ENCODE peak calls at places on chromosome 3, in six cellular contexts. F, Y, J, H, K and B are unnamed samples.

GRCh38 chr3:193563999-193564398 is 9.3 kb upstream of the ATP13A4 start:
- DNase-seq in F (no peak), Y (no peak), J (no peak), H (no peak), K (no peak), B (no peak)

GRCh38 chr3:58535531-58536500 is 1.2 kb downstream of the ACOX2 start:
- DNase-seq in F (no peak), Y (no peak), J (no peak), H (no peak), K (no peak), B (no peak)

GRCh38 chr3:125073506-125073905 is 17.7 kb upstream of the HEG1 start:
- DNase-seq in F (no peak), Y (no peak), J (no peak), H (no peak), K (no peak), B (no peak)

GRCh38 chr3:143269741-143270140 is 150.2 kb downstream of the CHST2 start:
- DNase-seq in F (no peak), Y (no peak), J (no peak), H (no peak), K (no peak), B (no peak)

GRCh38 chr3:81643721-81644120 is 117.7 kb downstream of the GBE1 start:
- DNase-seq in F (no peak), Y (no peak), J (peak), H (no peak), K (no peak), B (no peak)

GRCh38 chr3:94009612-94010011 is 18.8 kb downstream of the STX19 start:
- DNase-seq in F (no peak), Y (no peak), J (no peak), H (no peak), K (no peak), B (no peak)

GRCh38 chr3:176439729-176440128 is 757.6 kb downstream of the TBL1XR1 start:
- DNase-seq in F (no peak), Y (no peak), J (no peak), H (no peak), K (no peak), B (no peak)

GRCh38 chr3:141681390-141681780 is 56.7 kb upstream of the RNF7 start:
- DNase-seq in F (no peak), Y (no peak), J (no peak), H (no peak), K (no peak), B (no peak)

GRCh38 chr3:42658091-42658770 is 4.7 kb downstream of the ZBTB47 start:
- DNase-seq in F (peak), Y (no peak), J (no peak), H (no peak), K (no peak), B (no peak)

GRCh38 chr3:127785711-127786265 is 36.5 kb downstream of the MGLL start:
- DNase-seq in F (no peak), Y (no peak), J (no peak), H (no peak), K (no peak), B (no peak)

GRCh38 chr3:9064251-9064650 is 101.0 kb upstream of the RAD18 start:
- DNase-seq in F (no peak), Y (no peak), J (no peak), H (no peak), K (no peak), B (no peak)

GRCh38 chr3:155393316-155393715 is 99.8 kb upstream of the STRIT1 start:
- DNase-seq in F (no peak), Y (no peak), J (no peak), H (no peak), K (no peak), B (no peak)

GRCh38 chr3:31014317-31015040 is 120.0 kb upstream of the GADL1 start:
- DNase-seq in F (no peak), Y (no peak), J (peak), H (no peak), K (no peak), B (no peak)

GRCh38 chr3:105187340-105187739 is 179.4 kb upstream of the ALCAM start:
- DNase-seq in F (no peak), Y (no peak), J (no peak), H (no peak), K (no peak), B (no peak)

GRCh38 chr3:69012836-69013255 is 638 bp downstream of the EOGT start:
- DNase-seq in F (peak), Y (no peak), J (peak), H (no peak), K (no peak), B (no peak)

GRCh38 chr3:23183731-23184130 is 19.4 kb upstream of the UBE2E2 start:
- DNase-seq in F (no peak), Y (no peak), J (peak), H (no peak), K (no peak), B (no peak)

GRCh38 chr3:43291546-43291945 is 5.2 kb downstream of the SNRK start:
- DNase-seq in F (no peak), Y (no peak), J (no peak), H (no peak), K (no peak), B (no peak)

GRCh38 chr3:133489466-133490085 is 83.9 kb upstream of the CDV3 start:
- DNase-seq in F (no peak), Y (no peak), J (peak), H (no peak), K (no peak), B (no peak)

GRCh38 chr3:146560678-146561077 is 16.3 kb upstream of the PLSCR1 start:
- DNase-seq in F (no peak), Y (no peak), J (no peak), H (no peak), K (no peak), B (no peak)

GRCh38 chr3:112976953-112977352 is 2.0 kb upstream of the CD200R1 start:
- DNase-seq in F (no peak), Y (no peak), J (no peak), H (no peak), K (no peak), B (no peak)

GRCh38 chr3:57397175-57398026 is 104.9 kb upstream of the ASB14 start:
- DNase-seq in F (no peak), Y (peak), J (peak), H (peak), K (peak), B (peak)

GRCh38 chr3:161104561-161105551 is at the start of gene B3GALNT1:
- DNase-seq in F (peak), Y (no peak), J (peak), H (no peak), K (no peak), B (no peak)

GRCh38 chr3:25911525-25912295 is 121.8 kb downstream of the OXSM start:
- DNase-seq in F (no peak), Y (no peak), J (no peak), H (no peak), K (no peak), B (no peak)

GRCh38 chr3:3031358-3031757 is 78.8 kb downstream of the IL5RA start:
- DNase-seq in F (no peak), Y (no peak), J (no peak), H (no peak), K (no peak), B (no peak)

GRCh38 chr3:15636028-15636709 is 34.6 kb downstream of the BTD start:
- DNase-seq in F (no peak), Y (no peak), J (peak), H (no peak), K (no peak), B (peak)

GRCh38 chr3:113783463-113783862 is 36.6 kb downstream of the ATP6V1A start:
- DNase-seq in F (no peak), Y (no peak), J (peak), H (no peak), K (no peak), B (no peak)

GRCh38 chr3:134074790-134075567 is 45.3 kb upstream of the SLCO2A1 start:
- DNase-seq in F (no peak), Y (no peak), J (no peak), H (no peak), K (no peak), B (no peak)

GRCh38 chr3:23017800-23018199 is 185.3 kb upstream of the UBE2E2 start:
- DNase-seq in F (no peak), Y (no peak), J (peak), H (no peak), K (no peak), B (no peak)

GRCh38 chr3:8324727-8325126 is 176.9 kb upstream of the LMCD1 start:
- DNase-seq in F (peak), Y (no peak), J (peak), H (peak), K (no peak), B (peak)